ENCODE peak calls at places on chromosomes 16 and 17, in six cellular contexts. G is MCF 10A, A is foreskin fibroblast, C is progenitor cell of endocrine pancreas, I is cardiac fibroblast, F is astrocyte of the spinal cord. R is an unnamed sample.

GRCh38 chr17:65690626-65691310 is 129.3 kb upstream of the AXIN2 start:
- DNase-seq in G (no peak), A (no peak), C (no peak), I (no peak), F (no peak), R (no peak)

GRCh38 chr16:75301804-75302203 is 50.4 kb upstream of the BCAR1 start:
- DNase-seq in G (no peak), A (peak; percentile 52), C (no peak), I (no peak), F (no peak), R (no peak)

GRCh38 chr16:35737076-35737475 is 2277.7 kb downstream of the TP53TG3F start:
- DNase-seq in G (no peak), A (no peak), C (no peak), I (no peak), F (no peak), R (no peak)

GRCh38 chr16:25914357-25914962 is 222.7 kb downstream of the HS3ST4 start:
- DNase-seq in G (no peak), A (no peak), C (no peak), I (no peak), F (no peak), R (no peak)

GRCh38 chr17:73492802-73493139 is 151.5 kb downstream of the SDK2 start:
- DNase-seq in G (no peak), A (no peak), C (no peak), I (no peak), F (no peak), R (no peak)

GRCh38 chr16:69894675-69895074 is 56.5 kb upstream of the CLEC18A start:
- DNase-seq in G (no peak), A (no peak), C (no peak), I (no peak), F (no peak), R (no peak)

GRCh38 chr17:78111012-78111726 is 17.4 kb downstream of the TMC6 start:
- DNase-seq in G (no peak), A (no peak), C (no peak), I (no peak), F (no peak), R (no peak)

GRCh38 chr16:80518436-80518835 is 22.4 kb upstream of the DYNLRB2 start:
- DNase-seq in G (no peak), A (no peak), C (no peak), I (no peak), F (peak; percentile 2), R (no peak)

GRCh38 chr16:3171181-3171854 is 16.7 kb upstream of the OR1F1 start:
- DNase-seq in G (no peak), A (no peak), C (no peak), I (no peak), F (no peak), R (no peak)

GRCh38 chr16:12651765-12652531 is 151.7 kb downstream of the CPPED1 start:
- DNase-seq in G (no peak), A (no peak), C (no peak), I (no peak), F (no peak), R (no peak)

GRCh38 chr16:83147244-83147643 is 520.5 kb downstream of the CDH13 start:
- DNase-seq in G (no peak), A (no peak), C (no peak), I (peak; percentile 18), F (no peak), R (no peak)

GRCh38 chr17:31148205-31148604 is 53.4 kb downstream of the NF1 start:
- DNase-seq in G (no peak), A (no peak), C (no peak), I (peak; percentile 31), F (no peak), R (no peak)

GRCh38 chr17:1047177-1047885 is 50.4 kb downstream of the TIMM22 start:
- DNase-seq in G (no peak), A (no peak), C (no peak), I (peak; percentile 20), F (peak; percentile 52), R (no peak)

GRCh38 chr17:56592487-56593072 is 919 bp upstream of the NOG start:
- DNase-seq in G (peak; percentile 52), A (no peak), C (peak; percentile 78), I (peak; percentile 43), F (peak; percentile 42), R (no peak)

GRCh38 chr17:56593073-56593740 is at the start of gene NOG:
- DNase-seq in G (peak; percentile 52), A (peak; percentile 23), C (peak; percentile 31), I (peak; percentile 15), F (peak; percentile 63), R (no peak)

GRCh38 chr17:56595831-56596740 is 2.6 kb downstream of the NOG start:
- DNase-seq in G (peak; percentile 3), A (no peak), C (no peak), I (no peak), F (no peak), R (no peak)

GRCh38 chr17:56594528-56595418 is 1.3 kb downstream of the NOG start:
- DNase-seq in G (peak; percentile 30), A (no peak), C (no peak), I (no peak), F (peak; percentile 5), R (no peak)

GRCh38 chr17:56593741-56594527 is 435 bp downstream of the NOG start:
- DNase-seq in G (peak; percentile 68), A (peak; percentile 61), C (peak; percentile 52), I (peak; percentile 63), F (peak; percentile 48), R (peak; percentile 31)
- TF ChIP-seq CTCF in G (no peak), A (no peak), C (peak; percentile 9), I (no peak), F (no peak), R (no peak)

GRCh38 chr17:32854834-32855389 is 22.0 kb downstream of the MYO1D start:
- DNase-seq in G (peak; percentile 5), A (no peak), C (no peak), I (no peak), F (no peak), R (no peak)
- TF ChIP-seq CTCF in G (peak; percentile 15), A (no peak), C (no peak), I (peak; percentile 2), F (no peak), R (no peak)

GRCh38 chr16:66095676-66096075 is 270.8 kb upstream of the CDH5 start:
- DNase-seq in G (no peak), A (no peak), C (no peak), I (no peak), F (no peak), R (no peak)
- TF ChIP-seq CTCF in G (no peak), A (no peak), C (no peak), I (no peak), F (peak; percentile 21), R (no peak)

GRCh38 chr16:15592324-15592723 is 50.6 kb downstream of the MARF1 start:
- DNase-seq in G (no peak), A (no peak), C (no peak), I (no peak), F (no peak), R (no peak)
- TF ChIP-seq CTCF in G (no peak), A (no peak), C (no peak), I (no peak), F (no peak), R (no peak)

GRCh38 chr16:49346459-49346858 is 27.1 kb upstream of the C16orf78 start:
- DNase-seq in G (no peak), A (no peak), C (no peak), I (no peak), F (no peak), R (no peak)

GRCh38 chr16:49350265-49351103 is 23.1 kb upstream of the C16orf78 start:
- DNase-seq in G (peak; percentile 47), A (peak; percentile 17), C (peak; percentile 63), I (peak; percentile 54), F (peak; percentile 20), R (no peak)

GRCh38 chr16:49347476-49347875 is 26.1 kb upstream of the C16orf78 start:
- DNase-seq in G (no peak), A (no peak), C (no peak), I (no peak), F (no peak), R (no peak)

GRCh38 chr16:49349446-49350168 is 24.0 kb upstream of the C16orf78 start:
- DNase-seq in G (no peak), A (no peak), C (no peak), I (no peak), F (no peak), R (no peak)

DNA sequence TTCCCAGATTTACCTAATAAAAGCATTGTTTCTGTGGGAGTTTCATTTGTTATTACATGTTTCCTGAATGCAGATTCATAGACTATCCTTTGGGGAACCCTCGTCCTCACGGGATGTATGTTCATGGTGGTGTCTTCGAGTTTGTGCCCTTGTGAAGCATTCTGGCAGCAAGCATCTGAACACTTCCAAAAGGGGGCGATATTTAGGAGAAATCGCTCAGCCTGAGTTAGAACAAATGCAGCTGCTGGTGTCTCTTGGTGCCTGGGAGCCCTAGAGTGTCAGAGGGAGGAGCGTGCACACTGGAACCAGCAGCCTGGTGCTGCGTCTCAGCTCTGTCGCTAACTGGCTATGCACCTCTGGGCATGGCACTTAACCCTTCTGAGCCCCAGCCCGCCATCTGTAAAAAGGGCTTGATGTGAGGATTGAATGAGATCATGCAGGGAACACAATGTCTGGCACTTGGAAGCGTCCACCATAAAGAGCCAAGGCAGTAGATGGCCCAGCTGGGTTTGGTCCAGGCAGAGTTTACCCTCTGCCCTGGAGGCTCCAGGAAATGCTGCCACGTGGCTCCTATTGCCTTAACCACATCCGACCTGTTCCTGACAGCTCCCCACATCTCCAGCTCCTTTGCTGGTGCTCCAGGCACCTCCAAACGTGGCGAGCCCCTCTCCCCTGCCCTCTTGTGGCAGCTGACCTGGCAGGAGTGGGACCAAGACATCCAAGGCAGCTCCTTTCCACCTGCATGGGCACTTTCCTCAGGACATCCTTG is 25.0 kb upstream of the C16orf78 start:
- DNase-seq in G (no peak), A (no peak), C (no peak), I (no peak), F (no peak), R (no peak)
- TF ChIP-seq CTCF in G (no peak), A (no peak), C (no peak), I (no peak), F (no peak), R (no peak)

DNA sequence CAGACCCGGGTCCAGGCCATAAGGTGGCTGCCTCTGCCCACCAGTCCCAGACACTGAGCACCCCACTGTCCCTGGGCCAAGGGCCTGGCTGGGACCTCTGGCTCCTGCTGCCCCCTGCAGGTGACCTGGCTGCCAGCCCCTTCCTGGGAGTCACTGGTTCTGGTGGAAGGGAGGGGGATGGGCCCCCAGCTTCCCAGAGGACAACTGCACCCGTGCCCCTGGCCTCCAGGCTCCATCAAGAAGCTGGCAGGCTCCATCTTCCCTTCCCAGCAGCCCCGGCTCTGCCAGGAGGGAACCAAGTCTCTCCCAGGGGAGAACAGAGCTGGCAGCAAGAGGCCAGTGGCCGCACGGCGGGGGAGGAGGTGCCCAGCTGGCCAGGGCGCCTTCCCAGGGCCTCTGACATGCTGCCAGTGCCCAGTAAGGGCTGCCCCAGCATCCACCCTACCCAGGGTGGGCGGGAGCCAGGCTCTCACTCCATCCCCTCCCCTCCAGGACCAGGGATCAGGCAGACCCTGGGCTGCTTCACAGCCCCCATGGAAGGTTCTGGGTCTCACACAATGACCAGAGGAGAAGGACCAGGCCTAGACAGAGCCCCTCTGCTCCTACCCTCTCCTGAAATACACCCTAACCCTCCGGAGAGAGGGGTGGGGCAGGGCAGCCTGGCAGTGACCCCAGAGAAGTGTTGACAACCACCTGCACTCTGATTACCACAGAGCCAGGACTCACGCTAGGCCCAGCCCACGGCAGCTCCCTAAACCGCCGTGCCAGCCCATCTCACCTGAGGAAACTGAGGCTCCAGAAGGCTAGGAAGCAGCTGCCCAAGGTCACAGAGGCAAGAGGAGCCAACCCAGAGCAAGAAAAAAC is 3.6 kb downstream of the CLUH start:
- DNase-seq in G (no peak), A (no peak), C (no peak), I (peak; percentile 25), F (no peak), R (no peak)
- TF ChIP-seq CTCF in G (no peak), A (peak; percentile 33), C (peak; percentile 52), I (peak; percentile 38), F (peak; percentile 50), R (peak; percentile 39)

GRCh38 chr17:17107891-17108680 is 65.8 kb downstream of the MPRIP start:
- DNase-seq in G (peak; percentile 27), A (no peak), C (no peak), I (no peak), F (no peak), R (no peak)
- TF ChIP-seq CTCF in G (no peak), A (no peak), C (no peak), I (no peak), F (no peak), R (no peak)

R was measured in AG09319.